ENCODE peak calls at places on chromosomes 13 and 19, in four cellular contexts. S is LNCaP clone FGC, M is cardiac muscle cell, N is neural progenitor cell. K is an unnamed sample.
A peak's percentile ranks its signal among the peaks of the same experiment; 100 is the strongest.

GRCh38 chr19:13143135-13143534 is 7.0 kb downstream of the STX10 start:
- DNase-seq in S (no peak), M (peak; percentile 77), N (no peak), K (no peak)

GRCh38 chr13:40446365-40446764 is 220.1 kb downstream of the FOXO1 start:
- DNase-seq in S (peak; percentile 61), M (no peak), N (no peak), K (no peak)

GRCh38 chr13:77857810-77858209 is 60.8 kb downstream of the EDNRB start:
- DNase-seq in S (no peak), M (no peak), N (no peak), K (no peak)

GRCh38 chr19:12778020-12778904 is 2.9 kb upstream of the HOOK2 start:
- DNase-seq in S (no peak), M (peak; percentile 93), N (peak; percentile 56), K (peak; percentile 64)

GRCh38 chr13:76289558-76289957 is 596.6 kb downstream of the KCTD12 start:
- DNase-seq in S (no peak), M (no peak), N (no peak), K (no peak)

GRCh38 chr19:5983367-5983955 is 5.5 kb upstream of the RANBP3 start:
- DNase-seq in S (no peak), M (peak; percentile 65), N (no peak), K (peak; percentile 71)

GRCh38 chr13:50099473-50099872 is 84.2 kb downstream of the KCNRG start:
- DNase-seq in S (no peak), M (no peak), N (no peak), K (no peak)

GRCh38 chr19:33293255-33294057 is 8.9 kb downstream of the CEBPA start:
- DNase-seq in S (peak; percentile 78), M (peak; percentile 73), N (no peak), K (peak; percentile 93)

GRCh38 chr19:42440357-42441046 is 2.2 kb downstream of the CXCL17 start:
- DNase-seq in S (no peak), M (peak; percentile 85), N (peak; percentile 85), K (peak; percentile 80)

GRCh38 chr19:53991224-53992113 is at the start of gene CACNG6:
- DNase-seq in S (no peak), M (peak; percentile 60), N (peak; percentile 72), K (no peak)

GRCh38 chr13:59700281-59700680 is 463.4 kb downstream of the DIAPH3 start:
- DNase-seq in S (no peak), M (peak; percentile 29), N (no peak), K (no peak)

GRCh38 chr13:42892760-42893159 is 99.3 kb downstream of the EPSTI1 start:
- DNase-seq in S (no peak), M (peak; percentile 64), N (no peak), K (peak; percentile 77)

GRCh38 chr19:33906578-33907335 is 110.1 kb downstream of the KCTD15 start:
- DNase-seq in S (no peak), M (peak; percentile 50), N (peak; percentile 58), K (peak; percentile 72)

GRCh38 chr19:12924621-12925310 is 5.7 kb upstream of the SYCE2 start:
- DNase-seq in S (no peak), M (no peak), N (no peak), K (no peak)

GRCh38 chr13:46062190-46062589 is 9.6 kb upstream of the ZC3H13 start:
- DNase-seq in S (no peak), M (peak; percentile 24), N (no peak), K (peak; percentile 93)

GRCh38 chr13:49649963-49650312 is 21.6 kb downstream of the ARL11 start:
- DNase-seq in S (no peak), M (no peak), N (no peak), K (no peak)

GRCh38 chr13:26887594-26887993 is 127.0 kb upstream of the GPR12 start:
- DNase-seq in S (no peak), M (no peak), N (no peak), K (no peak)

GRCh38 chr13:45178349-45179142 is 22.3 kb downstream of the KCTD4 start:
- DNase-seq in S (no peak), M (peak; percentile 21), N (no peak), K (peak; percentile 50)

GRCh38 chr13:32737111-32737571 is 150.9 kb downstream of the PDS5B start:
- DNase-seq in S (no peak), M (peak; percentile 40), N (no peak), K (no peak)

GRCh38 chr19:12994701-12995595 is at the start of gene NFIX:
- DNase-seq in S (no peak), M (peak; percentile 76), N (peak; percentile 89), K (peak; percentile 58)

GRCh38 chr13:111925146-111925875 is 141.6 kb upstream of the SOX1 start:
- DNase-seq in S (no peak), M (no peak), N (no peak), K (no peak)

DNA sequence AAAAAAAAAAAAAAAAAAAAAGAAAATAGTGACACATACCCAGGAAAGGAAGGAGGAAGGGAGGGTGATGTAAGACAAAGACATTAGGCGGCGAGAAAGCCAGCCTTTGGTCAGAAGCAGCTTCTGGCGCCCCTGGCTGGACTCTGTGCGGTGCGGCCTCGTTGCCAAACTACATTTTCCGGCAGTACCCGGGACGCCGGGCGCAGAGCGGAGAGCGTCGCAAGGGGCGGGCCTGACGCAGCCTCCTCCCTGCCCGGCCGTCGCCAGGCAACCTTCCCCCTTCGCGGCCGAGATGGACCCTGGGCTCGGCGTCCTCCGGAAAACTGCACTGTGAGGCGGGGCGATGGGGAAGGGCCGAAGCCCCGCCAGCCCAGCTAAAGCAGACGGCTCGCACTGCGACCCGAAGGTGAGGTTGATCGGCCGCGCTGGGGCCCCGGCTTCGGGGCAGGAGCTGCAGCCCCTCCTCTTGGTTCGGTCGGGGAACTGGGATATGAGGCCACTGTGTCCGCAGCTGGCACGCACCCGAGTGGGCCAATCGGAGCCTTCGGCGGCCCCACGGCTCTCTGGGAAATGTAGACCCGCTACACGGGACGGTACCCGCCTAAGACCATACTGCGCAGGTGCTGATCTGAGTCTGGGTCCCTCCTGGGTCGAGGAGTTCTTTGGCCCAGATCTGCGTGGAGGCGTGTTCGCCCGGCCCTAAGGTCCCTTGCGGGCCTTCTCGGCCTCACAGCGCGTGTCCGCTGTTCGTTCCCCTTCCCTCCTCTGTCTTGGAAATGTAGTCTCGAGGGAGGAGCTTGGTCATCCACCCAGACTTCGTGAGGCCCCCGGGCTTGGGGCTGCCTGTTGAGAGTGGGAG is 2.3 kb upstream of the MZF1 start:
- DNase-seq in S (peak; percentile 88), M (peak; percentile 94), N (peak; percentile 98), K (peak; percentile 91)
- TF ChIP-seq CTCF in S (no peak), M (peak; percentile 13), N (no peak), K (no peak)

GRCh38 chr13:41492432-41493267 is 35.3 kb downstream of the RGCC start:
- DNase-seq in S (no peak), M (no peak), N (no peak), K (no peak)
- H3K4me3 ChIP-seq in S (no peak overlapping the region), M (no peak overlapping the region), N (no peak overlapping the region), K (no peak overlapping the region)

GRCh38 chr19:30799854-30800755 is 427.9 kb downstream of the ZNF536 start:
- DNase-seq in S (no peak), M (peak; percentile 19), N (peak; percentile 80), K (no peak)

GRCh38 chr19:30790048-30790680 is 418.0 kb downstream of the ZNF536 start:
- DNase-seq in S (no peak), M (no peak), N (no peak), K (no peak)

GRCh38 chr19:30792561-30793505 is 420.6 kb downstream of the ZNF536 start:
- DNase-seq in S (no peak), M (no peak), N (no peak), K (no peak)

GRCh38 chr19:30791116-30791515 is 418.9 kb downstream of the ZNF536 start:
- DNase-seq in S (no peak), M (no peak), N (no peak), K (no peak)

DNA sequence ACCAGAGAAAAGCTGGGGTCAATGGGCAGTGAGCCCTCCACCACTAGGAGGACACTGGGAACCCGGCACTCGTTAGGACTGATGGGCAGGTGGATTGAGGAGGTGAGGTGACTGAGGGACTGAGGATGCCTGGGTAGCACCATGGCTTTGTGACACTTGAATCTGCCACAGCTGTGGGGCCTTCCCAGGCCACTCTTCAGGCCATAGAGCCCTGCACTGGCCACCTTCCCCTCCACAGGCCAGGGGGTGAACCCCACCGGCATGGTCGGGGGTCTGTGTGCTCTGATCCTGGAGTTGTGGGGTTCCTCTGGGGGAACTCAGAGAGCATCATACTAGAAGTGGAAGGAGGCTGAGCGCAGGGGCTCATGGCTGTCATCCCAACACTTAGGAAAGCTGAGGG is 423.5 kb downstream of the ZNF536 start:
- DNase-seq in S (no peak), M (no peak), N (no peak), K (no peak)
- TF ChIP-seq CTCF in S (no peak), M (no peak), N (no peak), K (no peak)

GRCh38 chr13:114065141-114065925 is 67.1 kb downstream of the RASA3 start:
- DNase-seq in S (peak; percentile 50), M (peak; percentile 97), N (peak; percentile 63), K (peak; percentile 96)

GRCh38 chr13:114062754-114063153 is 69.7 kb downstream of the RASA3 start:
- DNase-seq in S (no peak), M (peak; percentile 31), N (no peak), K (no peak)

GRCh38 chr13:114064516-114065140 is 67.8 kb downstream of the RASA3 start:
- DNase-seq in S (no peak), M (peak; percentile 60), N (peak; percentile 90), K (peak; percentile 30)

GRCh38 chr13:114062341-114062740 is 70.1 kb downstream of the RASA3 start:
- DNase-seq in S (no peak), M (no peak), N (no peak), K (no peak)

DNA sequence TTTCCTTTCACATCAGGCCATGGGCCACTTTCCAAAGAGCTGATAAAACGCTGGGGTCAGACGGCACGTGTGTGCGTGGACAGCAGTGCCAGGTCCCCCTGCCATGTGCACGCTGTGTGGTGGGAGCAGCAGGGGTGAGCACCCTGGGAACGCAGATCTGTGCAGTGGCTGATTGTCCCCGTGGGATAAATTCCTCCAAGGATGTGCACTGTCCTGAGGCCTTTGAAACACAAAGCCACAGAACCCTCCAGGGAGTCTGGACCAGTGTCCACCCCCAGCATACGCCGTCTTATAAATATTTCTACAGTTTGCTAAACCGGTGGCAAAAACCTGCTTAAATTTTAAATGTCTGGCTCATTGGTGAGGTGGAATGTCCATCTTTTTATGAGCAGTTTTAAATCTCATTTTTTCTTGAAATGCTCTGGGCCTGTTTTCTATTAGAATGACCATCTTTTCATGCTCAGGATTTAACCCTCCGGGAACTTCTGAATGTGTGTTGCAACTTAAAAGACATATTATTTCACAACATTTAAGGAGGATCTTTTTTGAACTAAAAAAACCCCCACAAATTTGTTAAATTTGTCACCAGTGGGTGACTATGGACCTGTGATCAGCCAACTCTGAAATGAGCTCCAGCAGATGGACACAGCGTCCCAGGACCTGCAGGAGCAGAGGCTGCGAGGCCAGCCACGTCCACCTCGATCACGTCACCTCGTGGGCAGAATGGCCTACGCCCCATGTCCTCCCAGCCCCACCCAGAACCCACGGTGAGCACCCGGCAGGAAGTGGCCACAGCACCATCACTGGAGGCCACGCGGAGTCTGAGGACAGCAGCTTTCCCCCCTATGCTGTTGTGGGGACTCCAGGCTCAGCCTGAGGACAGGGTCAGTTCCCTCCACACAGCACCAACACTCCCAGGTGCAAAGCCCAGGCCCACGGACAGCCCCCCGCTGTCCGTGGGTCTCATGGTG is 68.6 kb downstream of the RASA3 start:
- DNase-seq in S (no peak), M (peak; percentile 63), N (peak; percentile 38), K (peak; percentile 35)
- H3K4me3 ChIP-seq in S (peak overlapping the region; percentile 36), M (no peak overlapping the region), N (no peak overlapping the region), K (peak overlapping the region; percentile 24)

K was measured in epithelial cell of esophagus.